ENCODE peak calls at places on chromosomes 1 and 21, in six cellular contexts. M is BJ, U is ascending aorta, G is naive B cell, B is EH, T is fibroblast of mammary gland. L is an unnamed sample.

GRCh38 chr1:12022036-12022435 is 2.7 kb downstream of the MIIP start:
- DNase-seq in M (no peak), B (no peak), U (no peak), T (no peak), G (no peak), L (no peak)

GRCh38 chr1:30655672-30656071 is 67.7 kb downstream of the MATN1 start:
- DNase-seq in B (no peak), T (no peak), U (no peak), G (no peak), M (no peak), L (no peak)

GRCh38 chr1:172951728-172952365 is 98.9 kb downstream of the TNFSF18 start:
- DNase-seq in B (peak), M (no peak), G (no peak), T (peak), U (no peak), L (no peak)

GRCh38 chr1:222892137-222892763 is 77.4 kb downstream of the DISP1 start:
- DNase-seq in B (peak), T (peak), U (no peak), M (no peak), G (no peak), L (no peak)

GRCh38 chr1:243734311-243734700 is 115.7 kb downstream of the AKT3 start:
- DNase-seq in U (no peak), G (no peak), B (no peak), T (peak), M (no peak), L (no peak)

GRCh38 chr21:36478207-36478701 is 1.7 kb downstream of the CLDN14 start:
- DNase-seq in T (peak), B (peak), M (peak), U (no peak), G (no peak), L (no peak)

GRCh38 chr1:5597171-5597864 is 394.9 kb downstream of the NPHP4 start:
- DNase-seq in U (peak), G (no peak), B (no peak), T (no peak), M (no peak), L (no peak)

GRCh38 chr1:62337785-62338631 is 18.8 kb upstream of the KANK4 start:
- DNase-seq in B (peak), M (no peak), U (no peak), T (no peak), G (no peak), L (no peak)

GRCh38 chr1:66540434-66541032 is 6.6 kb downstream of the SGIP1 start:
- DNase-seq in M (peak), T (peak), U (no peak), G (no peak), B (peak), L (no peak)

GRCh38 chr1:174314433-174314832 is 133.3 kb upstream of the GPR52 start:
- DNase-seq in M (no peak), U (no peak), T (no peak), B (no peak), G (peak), L (no peak)

GRCh38 chr1:42173961-42174715 is 9.6 kb upstream of the GUCA2A start:
- DNase-seq in M (no peak), T (peak), G (no peak), U (no peak), B (peak), L (no peak)

GRCh38 chr21:45889961-45890360 is 91.6 kb upstream of the COL6A1 start:
- DNase-seq in M (no peak), B (no peak), T (no peak), G (no peak), U (no peak), L (no peak)

GRCh38 chr1:227666286-227666685 is 68.8 kb downstream of the JMJD4 start:
- DNase-seq in B (peak), G (no peak), T (peak), U (no peak), M (no peak), L (no peak)

GRCh38 chr1:116847688-116848531 is 61.8 kb upstream of the PTGFRN start:
- DNase-seq in T (peak), B (peak), G (no peak), M (peak), U (no peak), L (no peak)

GRCh38 chr21:41827951-41828883 is 50.9 kb downstream of the PRDM15 start:
- DNase-seq in T (no peak), G (no peak), U (no peak), M (no peak), B (no peak), L (no peak)

GRCh38 chr1:110440877-110441276 is 10.1 kb upstream of the PROK1 start:
- DNase-seq in T (peak), M (no peak), G (no peak), U (peak), B (peak), L (no peak)

GRCh38 chr1:194062526-194062925 is 876.1 kb upstream of the B3GALT2 start:
- DNase-seq in G (no peak), T (no peak), M (no peak), U (no peak), B (peak), L (no peak)

GRCh38 chr1:66480162-66480561 is 53.8 kb upstream of the SGIP1 start:
- DNase-seq in T (no peak), U (no peak), G (no peak), B (no peak), M (no peak), L (no peak)

GRCh38 chr1:116762781-116763115 is 8.5 kb downstream of the CD2 start:
- DNase-seq in G (no peak), T (no peak), M (no peak), U (no peak), B (no peak), L (no peak)

L was measured in GM12878.